ENCODE peak calls at places on chromosomes 5 and 9, in four cellular contexts. N is GM12878, A is K562, M is H1. T is an unnamed sample.

GRCh38 chr5:113330533-113331200 is 104.1 kb downstream of the TSSK1B start:
- DNase-seq in M (no peak), N (no peak), A (peak), T (peak)

GRCh38 chr9:132795511-132796303 is 82.4 kb downstream of the AK8 start:
- DNase-seq in A (no peak), M (no peak), N (no peak), T (no peak)

GRCh38 chr9:109590945-109591344 is 92.8 kb upstream of the PTPN3 start:
- DNase-seq in N (no peak), M (no peak), A (no peak), T (no peak)

GRCh38 chr9:71285191-71285656 is 163.8 kb upstream of the TRPM3 start:
- DNase-seq in M (peak), N (no peak), A (peak), T (peak)

GRCh38 chr9:95508242-95508967 is 8.4 kb downstream of the PTCH1 start:
- DNase-seq in A (no peak), N (no peak), M (peak), T (peak)

GRCh38 chr5:54904425-54904824 is 81.0 kb downstream of the ESM1 start:
- DNase-seq in M (no peak), N (no peak), A (no peak), T (no peak)

GRCh38 chr5:37786855-37787254 is 53.0 kb downstream of the GDNF start:
- DNase-seq in A (no peak), M (no peak), N (no peak), T (no peak)

GRCh38 chr5:142432369-142432863 is 107.6 kb upstream of the SPRY4 start:
- DNase-seq in M (no peak), N (no peak), A (no peak), T (no peak)

GRCh38 chr9:112334319-112334828 is 955 bp upstream of the PTBP3 start:
- DNase-seq in M (no peak), N (no peak), A (no peak), T (no peak)

GRCh38 chr5:110258460-110258859 is 468.0 kb downstream of the TMEM232 start:
- DNase-seq in A (no peak), N (no peak), M (no peak), T (no peak)

GRCh38 chr9:116425244-116425643 is 261.9 kb upstream of the TRIM32 start:
- DNase-seq in N (no peak), A (no peak), M (no peak), T (no peak)

GRCh38 chr5:126961702-126962101 is 68.7 kb downstream of the MARCHF3 start:
- DNase-seq in A (no peak), M (no peak), N (no peak), T (no peak)
- TF ChIP-seq MAX in A (no peak), M (no peak), N (no peak), T (no peak)

GRCh38 chr5:4613440-4613839 is 526.7 kb upstream of the ADAMTS16 start:
- DNase-seq in N (no peak), M (no peak), A (no peak), T (no peak)
- TF ChIP-seq NRF1 in N (no peak), M (no peak), A (no peak), T (no peak)

DNA sequence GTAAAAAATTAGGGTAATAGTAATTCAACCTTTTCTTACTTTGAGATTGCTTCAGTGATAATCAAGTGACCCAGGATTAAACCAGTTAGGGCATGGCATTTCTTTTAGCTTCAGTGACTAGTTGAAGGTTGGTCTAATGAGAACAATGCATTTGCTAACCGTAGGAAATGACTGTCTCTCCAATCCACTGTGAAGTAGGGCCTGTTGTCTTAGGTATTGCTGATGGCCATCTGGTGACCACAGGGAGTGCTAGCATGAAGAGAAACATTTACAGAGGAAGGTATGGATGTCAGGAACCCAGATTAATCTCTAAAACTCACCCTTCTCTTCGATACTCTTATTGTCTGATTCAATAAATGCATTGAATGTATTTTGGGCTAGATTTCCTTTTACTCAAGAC is 535.9 kb upstream of the SEMA6A start:
- DNase-seq in N (no peak), M (no peak), A (no peak), T (no peak)
- TF ChIP-seq MAX in N (no peak), M (no peak), A (no peak), T (no peak)

DNA sequence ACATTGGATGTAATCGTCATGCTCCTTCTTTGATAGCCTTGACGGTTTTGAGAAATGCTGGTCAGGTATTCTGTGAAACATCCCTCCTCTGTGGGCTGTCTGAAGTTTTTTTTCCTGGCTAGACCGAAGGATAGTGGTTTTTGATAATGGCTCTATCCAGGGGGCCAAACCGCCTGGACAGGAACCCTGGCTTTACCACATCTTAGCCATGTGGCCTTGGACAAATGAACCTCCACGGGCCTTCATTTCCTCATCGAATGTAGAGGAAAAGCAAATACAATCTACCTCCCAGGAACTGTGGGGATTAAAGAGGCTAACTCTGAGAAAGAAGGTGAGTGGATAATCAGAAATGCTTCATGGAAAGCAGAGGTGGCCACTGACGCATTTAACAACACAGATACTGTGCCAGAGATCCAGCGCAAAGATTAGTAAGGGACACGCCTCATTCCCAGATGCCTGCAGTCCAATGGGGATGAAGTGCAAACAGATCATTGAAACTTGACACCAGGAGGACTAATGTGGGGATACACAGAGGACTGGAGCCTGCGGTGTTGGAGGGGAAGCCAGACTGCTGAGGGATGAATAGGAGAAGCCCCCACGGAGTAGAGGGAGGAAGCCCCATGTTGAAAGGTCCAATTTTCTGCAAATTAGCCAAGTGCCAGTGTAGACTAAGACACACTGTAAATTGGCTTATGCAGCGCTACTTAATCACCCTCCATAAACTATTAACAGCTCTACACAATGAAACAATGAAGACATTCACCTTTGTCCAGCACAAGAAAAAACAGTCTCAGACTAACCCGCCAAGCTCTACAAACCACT is 41.6 kb downstream of the MYO10 start:
- DNase-seq in N (no peak), M (no peak), A (no peak), T (no peak)
- TF ChIP-seq NRF1 in N (no peak), M (no peak), A (no peak), T (no peak)

DNA sequence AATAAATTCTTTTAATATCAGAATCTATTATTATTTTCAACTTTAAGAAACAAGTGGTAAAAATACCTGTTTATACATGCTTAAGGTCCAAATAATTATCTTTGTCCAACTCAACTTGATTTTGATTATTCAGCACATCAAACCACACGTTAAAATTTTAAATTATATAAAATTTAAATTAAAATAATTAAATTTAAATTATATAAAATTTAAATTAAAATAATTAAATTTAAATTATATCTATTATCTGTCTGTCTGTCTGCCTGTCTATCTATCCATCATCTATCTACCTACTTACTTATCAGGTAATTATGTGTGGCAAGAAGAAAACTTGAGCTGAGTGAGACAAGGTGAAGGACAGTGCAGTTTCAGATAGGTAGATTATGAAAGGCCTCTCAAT is 605.3 kb upstream of the RIOK2 start:
- DNase-seq in N (no peak), A (no peak), M (no peak), T (no peak)
- TF ChIP-seq MAX in N (no peak), A (no peak), M (no peak), T (no peak)

GRCh38 chr9:6415266-6415665 is 2.3 kb downstream of the UHRF2 start:
- DNase-seq in A (no peak), M (no peak), N (no peak), T (peak)
- TF ChIP-seq NRF1 in A (no peak), M (no peak), N (no peak), T (no peak)

DNA sequence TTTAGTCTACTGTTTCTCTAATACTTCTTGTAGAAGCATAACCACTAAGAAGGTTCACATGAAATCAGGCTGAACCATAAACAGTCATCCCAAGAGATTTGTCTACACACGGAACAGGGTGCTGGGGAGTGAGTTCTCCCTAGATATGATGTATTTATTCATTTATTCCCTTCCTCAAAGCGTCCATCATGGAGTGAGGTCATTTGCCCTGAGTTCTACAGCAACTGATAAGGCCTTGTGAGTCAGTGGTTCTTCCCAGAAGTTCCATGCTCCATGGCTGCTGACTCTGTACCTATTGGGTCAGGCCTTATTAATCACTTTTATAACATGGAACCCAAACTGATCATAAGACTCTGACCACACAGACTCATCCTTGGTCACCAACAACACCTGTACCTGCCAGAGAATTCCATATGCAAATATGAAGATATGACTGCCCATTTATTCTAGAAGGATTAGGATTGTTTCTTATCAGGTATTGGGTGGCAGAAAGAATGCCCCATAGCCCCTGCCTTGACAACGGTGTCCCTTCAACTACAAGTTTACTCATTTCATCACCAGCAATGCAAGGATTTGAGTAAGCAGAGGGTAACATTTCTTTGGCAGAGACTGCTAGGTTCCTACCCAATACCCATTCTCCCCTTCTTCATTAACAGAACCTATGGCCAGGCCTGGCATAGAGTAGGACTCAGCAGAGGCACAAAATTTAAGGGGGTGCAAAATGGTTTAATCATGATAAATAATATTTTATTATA is 118.1 kb downstream of the LHFPL2 start:
- DNase-seq in M (no peak), A (peak), N (no peak), T (no peak)
- TF ChIP-seq MAX in M (no peak), A (no peak), N (no peak), T (no peak)

GRCh38 chr5:149700347-149700746 is 29.8 kb upstream of the PPARGC1B start:
- DNase-seq in M (no peak), N (no peak), A (no peak), T (no peak)
- TF ChIP-seq NRF1 in M (no peak), N (no peak), A (no peak), T (no peak)

GRCh38 chr5:154313360-154314017 is 123.0 kb downstream of the GALNT10 start:
- DNase-seq in A (no peak), M (no peak), N (no peak), T (no peak)
- TF ChIP-seq MAX in A (no peak), M (no peak), N (no peak), T (no peak)

GRCh38 chr9:137482094-137482781 is 23.1 kb upstream of the NSMF start:
- DNase-seq in A (peak), M (no peak), N (peak), T (no peak)

GRCh38 chr9:137485343-137486140 is 26.4 kb upstream of the NSMF start:
- DNase-seq in N (no peak), A (no peak), M (no peak), T (peak)

GRCh38 chr9:137486141-137486490 is 27.0 kb upstream of the NSMF start:
- DNase-seq in A (no peak), N (no peak), M (no peak), T (peak)

GRCh38 chr9:137486545-137487453 is 27.7 kb upstream of the NSMF start:
- DNase-seq in A (no peak), N (no peak), M (no peak), T (peak)

GRCh38 chr9:137484551-137485315 is 25.6 kb upstream of the NSMF start:
- DNase-seq in A (no peak), N (no peak), M (no peak), T (peak)
- TF ChIP-seq NRF1 in A (no peak), N (no peak), M (no peak), T (no peak)

T was measured in SK-N-SH.